ENCODE peak calls at places on chromosomes 1 and 21, in seven cellular contexts. E, N, B, S, V, U and Z are unnamed samples.

GRCh38 chr1:23111600-23112535 is 56.8 kb downstream of the LUZP1 start:
- DNase-seq in B (no peak), S (no peak), E (no peak), N (no peak), V (no peak), U (no peak), Z (no peak)

GRCh38 chr1:207821464-207822045 is 69.7 kb downstream of the CD46 start:
- DNase-seq in N (no peak), V (no peak), U (no peak), E (no peak), S (peak; percentile 80), B (no peak), Z (no peak)

GRCh38 chr1:100835866-100836842 is 58.5 kb downstream of the EXTL2 start:
- DNase-seq in U (no peak), S (no peak), B (no peak), N (no peak), V (no peak), E (no peak), Z (no peak)

GRCh38 chr1:229623838-229624237 is 2.1 kb downstream of the TAF5L start:
- DNase-seq in U (no peak), E (no peak), B (no peak), N (no peak), S (no peak), V (no peak), Z (no peak)

GRCh38 chr1:113812661-113813135 is 422 bp upstream of the RSBN1 start:
- DNase-seq in V (peak; percentile 63), N (peak; percentile 12), E (no peak), B (peak; percentile 12), U (no peak), S (peak; percentile 66), Z (peak; percentile 67)

GRCh38 chr1:6003568-6004411 is 11.6 kb upstream of the NPHP4 start:
- DNase-seq in E (no peak), N (no peak), S (peak; percentile 72), U (no peak), V (no peak), B (no peak), Z (no peak)

GRCh38 chr21:36207577-36208320 is 51.1 kb downstream of the DOP1B start:
- DNase-seq in N (no peak), S (no peak), U (no peak), V (no peak), E (no peak), B (no peak), Z (no peak)

GRCh38 chr1:36512842-36513241 is 30.1 kb upstream of the CSF3R start:
- DNase-seq in V (no peak), B (no peak), E (no peak), U (no peak), N (no peak), S (no peak), Z (no peak)

GRCh38 chr1:167697667-167698141 is 24.1 kb upstream of the MPZL1 start:
- DNase-seq in B (no peak), V (no peak), S (peak; percentile 92), N (peak; percentile 14), E (no peak), U (peak; percentile 74), Z (no peak)

GRCh38 chr1:23423415-23424170 is 955 bp downstream of the TCEA3 start:
- DNase-seq in S (peak; percentile 68), V (peak; percentile 57), U (peak; percentile 45), N (no peak), E (no peak), B (no peak), Z (no peak)

GRCh38 chr1:172357753-172358152 is 62.7 kb upstream of the C1orf105 start:
- DNase-seq in E (no peak), N (no peak), B (no peak), V (no peak), U (no peak), S (no peak), Z (peak; percentile 6)

GRCh38 chr1:205030916-205031315 is 12.1 kb upstream of the CNTN2 start:
- DNase-seq in N (no peak), E (no peak), U (no peak), B (no peak), V (no peak), S (no peak), Z (no peak)

GRCh38 chr1:152252157-152252556 is 28.2 kb upstream of the HRNR start:
- DNase-seq in B (no peak), N (no peak), E (no peak), S (no peak), V (no peak), U (no peak), Z (no peak)

GRCh38 chr1:223102797-223103533 is 40.1 kb downstream of the TLR5 start:
- DNase-seq in U (peak; percentile 30), B (no peak), E (no peak), V (no peak), N (no peak), S (no peak), Z (no peak)

GRCh38 chr1:7121622-7121988 is 336.4 kb downstream of the CAMTA1 start:
- DNase-seq in V (no peak), S (peak; percentile 67), U (peak; percentile 81), N (no peak), B (no peak), E (no peak), Z (no peak)

GRCh38 chr1:202852163-202852904 is 36.6 kb downstream of the RABIF start:
- DNase-seq in B (no peak), N (no peak), S (peak; percentile 66), U (no peak), E (peak; percentile 45), V (peak; percentile 90), Z (peak; percentile 47)

GRCh38 chr1:57549280-57549679 is 125.4 kb upstream of the DAB1 start:
- DNase-seq in N (no peak), S (no peak), V (no peak), B (no peak), E (no peak), U (no peak), Z (no peak)

GRCh38 chr1:29245876-29246275 is 9.6 kb downstream of the PTPRU start:
- DNase-seq in S (peak; percentile 68), B (no peak), U (no peak), N (no peak), E (peak; percentile 29), V (no peak), Z (peak; percentile 17)

GRCh38 chr1:115706774-115707425 is 61.6 kb downstream of the CASQ2 start:
- DNase-seq in B (no peak), U (no peak), V (peak; percentile 87), S (no peak), E (peak; percentile 8), N (no peak), Z (peak; percentile 57)

GRCh38 chr1:11078631-11079030 is 18.8 kb upstream of the SRM start:
- DNase-seq in V (no peak), E (no peak), B (no peak), S (peak; percentile 83), N (no peak), U (no peak), Z (no peak)

GRCh38 chr1:219340796-219341195 is 167.1 kb downstream of the LYPLAL1 start:
- DNase-seq in S (no peak), B (no peak), V (no peak), E (no peak), U (no peak), N (no peak), Z (no peak)

GRCh38 chr1:96843196-96843595 is 121.6 kb downstream of the PTBP2 start:
- DNase-seq in N (no peak), U (no peak), S (no peak), E (no peak), B (no peak), V (no peak), Z (no peak)

GRCh38 chr1:26500488-26501175 is 28.4 kb downstream of the HMGN2 start:
- DNase-seq in U (peak; percentile 93), E (peak; percentile 83), S (peak; percentile 74), B (peak; percentile 79), V (peak; percentile 82), N (peak; percentile 86), Z (peak; percentile 90)

DNA sequence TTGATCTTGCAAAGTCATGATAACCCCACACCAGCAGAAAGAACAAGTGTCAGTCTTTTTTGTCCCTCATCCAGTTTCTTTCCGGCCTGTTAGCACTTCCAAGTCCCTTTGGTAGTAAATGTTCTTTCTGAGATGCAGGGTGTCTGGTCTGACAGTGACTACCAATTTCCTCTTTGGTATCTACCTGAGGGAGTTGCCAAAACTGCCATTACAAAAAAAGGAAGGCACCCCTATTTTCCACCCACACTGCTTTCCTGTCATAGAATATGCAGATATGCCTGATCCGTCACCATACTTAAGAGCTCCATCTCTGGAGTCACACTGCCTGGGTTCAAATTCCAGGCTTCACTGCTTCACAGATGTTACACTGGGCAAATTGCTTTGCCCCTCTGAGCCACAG is 72.4 kb downstream of the ZNF281 start:
- DNase-seq in N (no peak), B (no peak), E (no peak), U (no peak), S (no peak), V (no peak), Z (peak; percentile 24)
- H3K27ac ChIP-seq in N (no peak overlapping the region), B (no peak overlapping the region), E (no peak overlapping the region), U (no peak overlapping the region), S (no peak overlapping the region), V (peak overlapping the region; percentile 53), Z (peak overlapping the region; percentile 58)

GRCh38 chr1:201847150-201847549 is 18.2 kb downstream of the IPO9 start:
- DNase-seq in V (no peak), E (no peak), N (no peak), B (no peak), U (no peak), S (no peak), Z (no peak)

GRCh38 chr1:201850053-201850397 is 21.1 kb downstream of the IPO9 start:
- DNase-seq in N (no peak), S (peak; percentile 69), E (no peak), V (no peak), U (no peak), B (no peak), Z (no peak)

GRCh38 chr1:201849372-201850052 is 20.6 kb downstream of the IPO9 start:
- DNase-seq in E (no peak), V (no peak), N (no peak), S (no peak), B (no peak), U (no peak), Z (no peak)

GRCh38 chr1:201848230-201848629 is 19.3 kb downstream of the IPO9 start:
- DNase-seq in E (no peak), U (no peak), N (no peak), S (no peak), B (no peak), V (no peak), Z (no peak)

GRCh38 chr1:201851949-201852348 is 23.0 kb downstream of the IPO9 start:
- DNase-seq in V (no peak), B (no peak), E (no peak), N (no peak), S (no peak), U (no peak), Z (no peak)
- H3K36me3 ChIP-seq in V (peaks cover 83% of the 10 kb centered on the region), B (peaks cover 82% of the 10 kb centered on the region), E (peaks cover 39% of the 10 kb centered on the region), N (peaks cover 4% of the 10 kb centered on the region), S (no peaks in the 10 kb centered on the region), U (peaks cover 4% of the 10 kb centered on the region), Z (peaks cover 98% of the 10 kb centered on the region)

GRCh38 chr21:33244082-33244780 is 14.5 kb downstream of the IFNAR2 start:
- DNase-seq in U (no peak), B (no peak), S (no peak), N (no peak), E (no peak), V (no peak), Z (no peak)
- H3K27ac ChIP-seq in U (peak overlapping the region; percentile 45), B (peak overlapping the region; percentile 48), S (no peak overlapping the region), N (peak overlapping the region; percentile 26), E (no peak overlapping the region), V (no peak overlapping the region), Z (no peak overlapping the region)

DNA sequence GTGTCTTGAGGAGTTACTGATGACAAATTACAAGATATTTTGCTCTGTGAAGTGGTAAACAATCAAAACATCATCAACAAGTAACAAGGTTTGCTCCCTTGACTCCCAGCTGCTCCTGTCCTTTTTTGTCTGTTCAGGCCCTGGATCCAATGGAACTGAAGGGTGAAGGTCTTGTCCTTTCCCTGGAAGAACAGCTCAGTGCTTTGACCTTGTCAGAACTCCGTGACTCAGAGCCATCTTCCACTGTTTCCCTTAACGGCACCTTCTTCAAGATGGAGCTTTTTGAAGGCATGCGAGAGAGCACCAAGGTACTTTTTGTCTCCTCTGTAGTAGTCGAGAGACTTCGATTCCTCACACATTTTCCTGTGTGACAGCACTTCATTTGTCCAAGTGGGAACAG is 29.0 kb downstream of the TRIM45 start:
- DNase-seq in N (no peak), U (no peak), B (no peak), V (no peak), S (peak; percentile 67), E (no peak), Z (no peak)
- H3K36me3 ChIP-seq in N (no peaks in the 10 kb centered on the region), U (no peaks in the 10 kb centered on the region), B (peaks cover 18% of the 10 kb centered on the region), V (peaks cover 79% of the 10 kb centered on the region), S (no peaks in the 10 kb centered on the region), E (no peaks in the 10 kb centered on the region), Z (peaks cover 100% of the 10 kb centered on the region)